ENCODE peak calls at places on chromosomes 4 and X, in five cellular contexts. One of them, this sample, is unnamed. For H3K36me3, the result is how much of the 10 kb centered on the place peaks cover.

GRCh38 chrX:82070948-82071347 is 869.0 kb downstream of the SH3BGRL start:
- DNase-seq in suprapubic skin: no peak
- DNase-seq in GM23338: no peak
- DNase-seq in PC-3: no peak
- DNase-seq in lung: no peak
- DNase-seq in this sample: no peak

GRCh38 chr4:3514806-3515421 is 17.3 kb downstream of the LRPAP1 start:
- DNase-seq in suprapubic skin: no peak
- DNase-seq in GM23338: peak
- DNase-seq in PC-3: no peak
- DNase-seq in lung: no peak
- DNase-seq in this sample: no peak

GRCh38 chr4:184292877-184293276 is 75.2 kb upstream of the ENPP6 start:
- DNase-seq in suprapubic skin: no peak
- DNase-seq in GM23338: no peak
- DNase-seq in PC-3: no peak
- DNase-seq in lung: no peak
- DNase-seq in this sample: no peak

GRCh38 chr4:181569553-181569952 is 673.6 kb upstream of the TENM3 start:
- DNase-seq in suprapubic skin: no peak
- DNase-seq in GM23338: peak
- DNase-seq in PC-3: peak
- DNase-seq in lung: no peak
- DNase-seq in this sample: peak

GRCh38 chrX:22467571-22467970 is 194.9 kb downstream of the CBLL2 start:
- DNase-seq in suprapubic skin: no peak
- DNase-seq in GM23338: no peak
- DNase-seq in PC-3: no peak
- DNase-seq in lung: no peak
- DNase-seq in this sample: no peak

GRCh38 chrX:107836958-107837357 is 11.3 kb downstream of the MID2 start:
- DNase-seq in suprapubic skin: no peak
- DNase-seq in GM23338: no peak
- DNase-seq in PC-3: no peak
- DNase-seq in lung: no peak
- DNase-seq in this sample: no peak

GRCh38 chr4:182320092-182320491 is 76.9 kb downstream of the TENM3 start:
- DNase-seq in suprapubic skin: no peak
- DNase-seq in GM23338: no peak
- DNase-seq in PC-3: no peak
- DNase-seq in lung: no peak
- DNase-seq in this sample: no peak

GRCh38 chr4:3237711-3238560 is 11.0 kb upstream of the MSANTD1 start:
- DNase-seq in suprapubic skin: no peak
- DNase-seq in GM23338: peak
- DNase-seq in PC-3: no peak
- DNase-seq in lung: no peak
- DNase-seq in this sample: no peak

GRCh38 chr4:79241846-79242245 is 84.0 kb downstream of the NAA11 start:
- DNase-seq in suprapubic skin: no peak
- DNase-seq in GM23338: peak
- DNase-seq in PC-3: peak
- DNase-seq in lung: no peak
- DNase-seq in this sample: no peak

GRCh38 chr4:148730766-148731165 is 288.6 kb upstream of the NR3C2 start:
- DNase-seq in suprapubic skin: no peak
- DNase-seq in GM23338: no peak
- DNase-seq in PC-3: no peak
- DNase-seq in lung: no peak
- DNase-seq in this sample: no peak

GRCh38 chr4:102196221-102196620 is 149.1 kb downstream of the SLC39A8 start:
- DNase-seq in suprapubic skin: no peak
- DNase-seq in GM23338: no peak
- DNase-seq in PC-3: peak
- DNase-seq in lung: no peak
- DNase-seq in this sample: no peak

GRCh38 chr4:4361883-4362282 is 25.0 kb upstream of the NSG1 start:
- DNase-seq in suprapubic skin: no peak
- DNase-seq in GM23338: no peak
- DNase-seq in PC-3: no peak
- DNase-seq in lung: no peak
- DNase-seq in this sample: no peak

GRCh38 chr4:108060686-108061321 is 71.1 kb downstream of the HADH start:
- DNase-seq in suprapubic skin: no peak
- DNase-seq in GM23338: no peak
- DNase-seq in PC-3: no peak
- DNase-seq in lung: no peak
- DNase-seq in this sample: no peak

GRCh38 chrX:30489323-30489722 is 88.2 kb downstream of the TASL start:
- DNase-seq in suprapubic skin: no peak
- DNase-seq in GM23338: peak
- DNase-seq in PC-3: peak
- DNase-seq in lung: no peak
- DNase-seq in this sample: peak
- TF ChIP-seq CTCF in suprapubic skin: no peak
- TF ChIP-seq CTCF in GM23338: peak
- TF ChIP-seq CTCF in PC-3: peak
- TF ChIP-seq CTCF in lung: no peak
- TF ChIP-seq CTCF in this sample: no peak

GRCh38 chr4:25760048-25760447 is 102.7 kb downstream of the SEL1L3 start:
- DNase-seq in suprapubic skin: no peak
- DNase-seq in GM23338: no peak
- DNase-seq in PC-3: no peak
- DNase-seq in lung: no peak
- DNase-seq in this sample: no peak
- H3K36me3 ChIP-seq in suprapubic skin: under half
- H3K36me3 ChIP-seq in GM23338: under half
- H3K36me3 ChIP-seq in PC-3: under half
- H3K36me3 ChIP-seq in lung: under half
- H3K36me3 ChIP-seq in this sample: under half

GRCh38 chr4:113742643-113743042 is 18.9 kb downstream of the CAMK2D start:
- DNase-seq in suprapubic skin: no peak
- DNase-seq in GM23338: no peak
- DNase-seq in PC-3: no peak
- DNase-seq in lung: no peak
- DNase-seq in this sample: no peak
- H3K4me3 ChIP-seq in suprapubic skin: no peak
- H3K4me3 ChIP-seq in GM23338: no peak
- H3K4me3 ChIP-seq in PC-3: no peak
- H3K4me3 ChIP-seq in lung: no peak
- H3K4me3 ChIP-seq in this sample: no peak

GRCh38 chrX:132022115-132022862 is 813 bp upstream of the STK26 start:
- DNase-seq in suprapubic skin: peak
- DNase-seq in GM23338: peak
- DNase-seq in PC-3: peak
- DNase-seq in lung: no peak
- DNase-seq in this sample: no peak
- TF ChIP-seq CTCF in suprapubic skin: no peak
- TF ChIP-seq CTCF in GM23338: peak
- TF ChIP-seq CTCF in PC-3: peak
- TF ChIP-seq CTCF in lung: no peak
- TF ChIP-seq CTCF in this sample: no peak

GRCh38 chrX:38050806-38051205 is 44.5 kb downstream of the SYTL5 start:
- DNase-seq in suprapubic skin: no peak
- DNase-seq in GM23338: no peak
- DNase-seq in PC-3: peak
- DNase-seq in lung: no peak
- DNase-seq in this sample: no peak

GRCh38 chrX:38055170-38055847 is 49.0 kb downstream of the SYTL5 start:
- DNase-seq in suprapubic skin: no peak
- DNase-seq in GM23338: no peak
- DNase-seq in PC-3: peak
- DNase-seq in lung: no peak
- DNase-seq in this sample: no peak

GRCh38 chrX:38048886-38049285 is 42.5 kb downstream of the SYTL5 start:
- DNase-seq in suprapubic skin: no peak
- DNase-seq in GM23338: no peak
- DNase-seq in PC-3: no peak
- DNase-seq in lung: no peak
- DNase-seq in this sample: no peak

GRCh38 chrX:38052096-38052495 is 45.7 kb downstream of the SYTL5 start:
- DNase-seq in suprapubic skin: no peak
- DNase-seq in GM23338: no peak
- DNase-seq in PC-3: peak
- DNase-seq in lung: no peak
- DNase-seq in this sample: no peak
- H3K36me3 ChIP-seq in suprapubic skin: under half
- H3K36me3 ChIP-seq in GM23338: under half
- H3K36me3 ChIP-seq in PC-3: under half
- H3K36me3 ChIP-seq in lung: under half
- H3K36me3 ChIP-seq in this sample: under half

GRCh38 chr4:1793496-1793840 is 375 bp downstream of the FGFR3 start:
- DNase-seq in suprapubic skin: no peak
- DNase-seq in GM23338: peak
- DNase-seq in PC-3: peak
- DNase-seq in lung: no peak
- DNase-seq in this sample: no peak

GRCh38 chr4:1792832-1793495 is at the start of gene FGFR3:
- DNase-seq in suprapubic skin: no peak
- DNase-seq in GM23338: peak
- DNase-seq in PC-3: peak
- DNase-seq in lung: no peak
- DNase-seq in this sample: peak

GRCh38 chr4:1790005-1790404 is 3.1 kb upstream of the FGFR3 start:
- DNase-seq in suprapubic skin: no peak
- DNase-seq in GM23338: no peak
- DNase-seq in PC-3: no peak
- DNase-seq in lung: no peak
- DNase-seq in this sample: no peak

GRCh38 chr4:1793940-1794808 is 1.1 kb downstream of the FGFR3 start:
- DNase-seq in suprapubic skin: no peak
- DNase-seq in GM23338: peak
- DNase-seq in PC-3: no peak
- DNase-seq in lung: no peak
- DNase-seq in this sample: no peak

DNA sequence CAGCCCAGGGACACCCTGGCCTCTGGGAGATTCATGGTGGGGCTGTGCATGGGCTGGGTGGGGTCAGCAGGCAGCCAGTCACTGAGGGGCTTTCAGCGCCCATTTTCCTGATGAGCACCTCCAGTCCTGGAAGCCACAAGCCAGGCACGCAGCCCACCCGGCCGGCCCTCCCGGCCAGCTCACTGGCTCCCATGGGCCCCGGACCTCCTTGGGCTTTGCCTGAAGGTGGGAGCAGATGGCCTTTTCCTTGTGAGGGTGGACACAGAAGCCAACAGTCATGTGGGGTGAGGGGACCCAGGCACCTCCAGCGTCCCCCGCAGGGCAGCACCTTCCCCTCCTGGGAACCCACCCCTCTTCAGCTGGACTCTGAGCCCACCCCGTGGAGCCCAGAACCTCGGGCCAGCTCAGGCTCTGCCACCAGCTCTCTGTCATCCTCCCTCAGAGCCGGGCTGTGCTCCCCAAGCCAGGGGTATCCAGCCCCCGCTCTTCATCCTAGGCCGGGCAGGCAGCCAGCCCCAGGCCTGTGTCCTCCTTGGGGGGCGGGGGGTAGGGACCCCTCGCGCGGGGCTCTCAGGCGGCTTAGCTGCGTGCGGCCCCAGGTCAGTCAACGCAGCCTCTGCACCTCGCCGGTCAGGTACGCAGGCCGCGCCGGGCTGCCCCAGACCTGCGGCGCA is 798 bp upstream of the FGFR3 start:
- DNase-seq in suprapubic skin: no peak
- DNase-seq in GM23338: no peak
- DNase-seq in PC-3: no peak
- DNase-seq in lung: no peak
- DNase-seq in this sample: no peak
- H3K4me3 ChIP-seq in suprapubic skin: peak
- H3K4me3 ChIP-seq in GM23338: peak
- H3K4me3 ChIP-seq in PC-3: no peak
- H3K4me3 ChIP-seq in lung: no peak
- H3K4me3 ChIP-seq in this sample: peak

GRCh38 chr4:143531368-143531767 is 17.9 kb downstream of the SMARCA5 start:
- DNase-seq in suprapubic skin: no peak
- DNase-seq in GM23338: peak
- DNase-seq in PC-3: peak
- DNase-seq in lung: no peak
- DNase-seq in this sample: no peak
- TF ChIP-seq CTCF in suprapubic skin: no peak
- TF ChIP-seq CTCF in GM23338: no peak
- TF ChIP-seq CTCF in PC-3: peak
- TF ChIP-seq CTCF in lung: no peak
- TF ChIP-seq CTCF in this sample: no peak

DNA sequence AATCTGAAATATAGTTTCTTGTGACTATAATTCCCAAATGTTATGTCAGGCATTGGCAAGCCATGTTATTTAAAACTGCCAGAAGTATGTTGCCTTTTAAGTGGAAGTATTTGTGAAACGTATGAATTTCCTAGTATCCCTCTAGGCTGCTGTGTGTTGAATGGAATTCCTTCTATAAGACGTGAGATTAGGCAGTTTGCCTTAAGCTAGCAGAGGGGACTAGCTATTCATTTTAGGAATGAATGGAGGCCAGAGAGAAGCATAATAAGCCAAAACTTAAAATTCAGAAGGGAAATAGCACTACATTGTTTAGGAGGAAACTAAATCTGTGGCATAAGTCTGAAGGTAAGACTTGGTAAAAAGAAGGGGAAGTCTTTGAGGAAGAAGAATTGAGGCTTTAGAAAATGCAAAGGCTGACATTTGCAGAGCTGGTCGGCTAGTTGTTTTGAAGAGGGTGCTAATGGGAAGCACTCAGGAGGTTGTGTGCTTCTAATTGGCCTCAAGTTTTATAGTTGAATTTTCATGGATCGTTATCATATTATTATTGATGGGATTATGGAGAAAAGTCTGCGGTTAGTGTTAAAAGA is 57.1 kb downstream of the TMEM131L start:
- DNase-seq in suprapubic skin: no peak
- DNase-seq in GM23338: no peak
- DNase-seq in PC-3: no peak
- DNase-seq in lung: no peak
- DNase-seq in this sample: no peak
- H3K36me3 ChIP-seq in suprapubic skin: under half
- H3K36me3 ChIP-seq in GM23338: under half
- H3K36me3 ChIP-seq in PC-3: under half
- H3K36me3 ChIP-seq in lung: under half
- H3K36me3 ChIP-seq in this sample: under half

DNA sequence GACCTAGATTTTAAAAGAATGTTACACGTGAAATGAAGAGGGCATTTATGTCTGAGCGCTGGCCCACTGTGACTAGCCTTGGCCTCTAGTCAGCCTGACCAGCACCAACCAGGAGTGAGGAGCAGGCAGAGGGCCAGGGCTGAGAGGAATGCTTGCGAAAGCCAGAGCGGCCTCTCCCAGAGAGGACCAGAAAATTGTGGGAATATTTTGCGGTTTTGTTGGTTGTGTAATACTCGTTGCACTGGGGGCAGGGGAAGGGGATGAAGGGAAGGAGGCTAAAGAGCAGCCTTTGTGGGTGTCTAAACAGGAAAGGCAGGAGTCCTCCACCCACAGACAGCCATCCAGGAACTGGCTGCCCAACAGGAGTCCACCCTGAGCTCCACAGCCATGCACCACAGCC is 3.8 kb downstream of the GABRE start:
- DNase-seq in suprapubic skin: peak
- DNase-seq in GM23338: no peak
- DNase-seq in PC-3: peak
- DNase-seq in lung: peak
- DNase-seq in this sample: peak
- H3K4me3 ChIP-seq in suprapubic skin: no peak
- H3K4me3 ChIP-seq in GM23338: no peak
- H3K4me3 ChIP-seq in PC-3: no peak
- H3K4me3 ChIP-seq in lung: no peak
- H3K4me3 ChIP-seq in this sample: no peak

GRCh38 chrX:30275498-30275897 is 28.6 kb downstream of the MAGEB1 start:
- DNase-seq in suprapubic skin: no peak
- DNase-seq in GM23338: peak
- DNase-seq in PC-3: peak
- DNase-seq in lung: no peak
- DNase-seq in this sample: peak
- TF ChIP-seq CTCF in suprapubic skin: no peak
- TF ChIP-seq CTCF in GM23338: peak
- TF ChIP-seq CTCF in PC-3: peak
- TF ChIP-seq CTCF in lung: no peak
- TF ChIP-seq CTCF in this sample: peak